ENCODE peak calls at places on chromosomes 6 and 20, in nine cellular contexts. W is left ventricle myocardium inferior; V is endothelial cell of umbilical vein; P is HS-27A; K is left colon; H is activated T-cell treated with anti-CD3 and anti-CD28 coated beads for 4 hours; F is NCI-H510A treated with DMSO at 0.1 percent for 48 hours; X is fibroblast of mammary gland; Y is activated CD4-positive, CD25-positive, alpha-beta regulatory T cell treated with anti-CD3 and anti-CD28 coated beads, Interleukin-2, amount 50 U/mL, for 16 hours. T is an unnamed sample.

GRCh38 chr20:922781-923180 is 6.6 kb upstream of the ANGPT4 start:
- DNase-seq in H (no peak), X (no peak), V (no peak), Y (no peak), W (no peak), K (no peak), F (no peak), P (no peak), T (no peak)

GRCh38 chr6:130517444-130517931 is 151.7 kb downstream of the TMEM200A start:
- DNase-seq in Y (no peak), K (no peak), V (no peak), F (no peak), H (no peak), W (no peak), P (no peak), X (peak), T (no peak)

GRCh38 chr6:11085758-11086435 is 7.7 kb upstream of the SMIM13 start:
- DNase-seq in X (no peak), P (peak), W (no peak), V (no peak), F (no peak), H (no peak), K (no peak), Y (no peak), T (no peak)

GRCh38 chr20:63625771-63626423 is 1.0 kb downstream of the GMEB2 start:
- DNase-seq in V (no peak), X (peak), Y (no peak), W (peak), F (no peak), P (no peak), K (no peak), H (no peak), T (no peak)

GRCh38 chr6:116218172-116218633 is 35.7 kb downstream of the TSPYL4 start:
- DNase-seq in F (peak), K (no peak), V (peak), X (peak), Y (no peak), H (no peak), W (no peak), P (no peak), T (no peak)

GRCh38 chr6:3214898-3215297 is 12.6 kb downstream of the TUBB2B start:
- DNase-seq in P (no peak), F (no peak), X (peak), W (no peak), Y (no peak), H (no peak), V (no peak), K (no peak), T (no peak)

GRCh38 chr6:53628354-53629119 is 37.0 kb downstream of the KLHL31 start:
- DNase-seq in X (peak), W (no peak), F (no peak), V (no peak), K (no peak), P (no peak), Y (no peak), H (no peak), T (no peak)

GRCh38 chr6:45697605-45698004 is 318.1 kb downstream of the CLIC5 start:
- DNase-seq in V (no peak), P (peak), X (peak), H (no peak), Y (no peak), W (no peak), K (no peak), F (no peak), T (no peak)

GRCh38 chr6:121394151-121394550 is 41.3 kb upstream of the GJA1 start:
- DNase-seq in K (no peak), W (no peak), X (no peak), H (no peak), F (no peak), P (no peak), Y (no peak), V (no peak), T (no peak)

GRCh38 chr20:1537731-1538058 is 19.8 kb downstream of the SIRPD start:
- DNase-seq in X (no peak), K (peak), W (peak), H (no peak), Y (no peak), P (no peak), V (no peak), F (no peak), T (no peak)

GRCh38 chr6:52560462-52560861 is 16.4 kb downstream of the TRAM2 start:
- DNase-seq in K (no peak), V (no peak), X (peak), W (no peak), P (no peak), H (no peak), F (no peak), Y (no peak), T (no peak)

GRCh38 chr20:17878069-17878911 is 90.3 kb downstream of the SNX5 start:
- DNase-seq in K (no peak), W (no peak), H (no peak), X (no peak), P (no peak), F (no peak), Y (no peak), V (no peak), T (no peak)

GRCh38 chr6:119096683-119097310 is 18.3 kb upstream of the FAM184A start:
- DNase-seq in X (peak), H (no peak), K (peak), Y (no peak), V (peak), W (peak), P (no peak), F (no peak), T (no peak)

GRCh38 chr6:150152891-150153876 is 10.3 kb downstream of the PPP1R14C start:
- DNase-seq in Y (no peak), P (no peak), X (peak), F (no peak), K (no peak), V (no peak), W (no peak), H (no peak), T (no peak)

GRCh38 chr20:20019123-20019522 is 2.0 kb downstream of the NAA20 start:
- DNase-seq in Y (no peak), K (no peak), W (no peak), F (no peak), H (no peak), X (no peak), P (no peak), V (no peak), T (no peak)

GRCh38 chr6:16301511-16301910 is 63.1 kb downstream of the GMPR start:
- DNase-seq in Y (no peak), V (no peak), K (no peak), F (no peak), W (no peak), P (no peak), H (no peak), X (no peak), T (no peak)

GRCh38 chr6:105364243-105364642 is 38.6 kb downstream of the PREP start:
- DNase-seq in V (peak), P (no peak), K (no peak), H (no peak), F (no peak), X (peak), Y (no peak), W (no peak), T (no peak)

GRCh38 chr20:11247059-11247630 is 573.3 kb upstream of the JAG1 start:
- DNase-seq in V (no peak), W (no peak), K (no peak), F (no peak), H (no peak), Y (no peak), X (no peak), P (no peak), T (no peak)

GRCh38 chr6:32401564-32401963 is 5.4 kb downstream of the BTNL2 start:
- DNase-seq in K (no peak), X (no peak), F (no peak), P (no peak), W (no peak), H (no peak), V (no peak), Y (no peak), T (no peak)

GRCh38 chr6:158789115-158789917 is 29.9 kb downstream of the EZR start:
- DNase-seq in F (no peak), W (no peak), V (no peak), K (peak), X (no peak), Y (peak), P (no peak), H (no peak), T (no peak)

GRCh38 chr6:126811307-126811706 is 307.2 kb upstream of the RSPO3 start:
- DNase-seq in K (no peak), H (no peak), Y (no peak), X (peak), W (no peak), V (peak), P (no peak), F (no peak), T (no peak)

GRCh38 chr20:41191562-41192500 is 54.5 kb downstream of the PLCG1 start:
- DNase-seq in H (no peak), P (no peak), V (no peak), X (no peak), Y (no peak), W (no peak), F (no peak), K (no peak), T (no peak)

GRCh38 chr6:152441892-152442291 is 195.3 kb downstream of the SYNE1 start:
- DNase-seq in F (no peak), P (no peak), H (no peak), W (no peak), X (no peak), K (no peak), V (no peak), Y (no peak), T (peak)

GRCh38 chr6:1001655-1002349 is 308.9 kb upstream of the EXOC2 start:
- DNase-seq in W (no peak), X (no peak), F (no peak), Y (no peak), K (no peak), H (no peak), P (no peak), V (no peak), T (no peak)

GRCh38 chr6:130602151-130602770 is 224.9 kb upstream of the SMLR1 start:
- DNase-seq in H (no peak), W (no peak), X (peak), V (peak), P (peak), F (no peak), Y (no peak), K (no peak), T (no peak)

GRCh38 chr6:116309001-116309400 is 29.3 kb upstream of the TSPYL1 start:
- DNase-seq in X (peak), H (no peak), P (no peak), W (no peak), Y (no peak), K (no peak), F (no peak), V (no peak), T (no peak)

GRCh38 chr20:17298169-17298568 is 71.3 kb downstream of the PCSK2 start:
- DNase-seq in Y (no peak), W (no peak), V (no peak), X (no peak), K (no peak), P (no peak), F (no peak), H (no peak), T (no peak)

GRCh38 chr6:126919947-126920346 is 198.5 kb upstream of the RSPO3 start:
- DNase-seq in V (peak), W (no peak), Y (no peak), K (no peak), X (peak), H (no peak), F (no peak), P (peak), T (no peak)

GRCh38 chr6:16688984-16689636 is 72.2 kb downstream of the ATXN1 start:
- DNase-seq in Y (no peak), P (peak), F (no peak), X (peak), W (no peak), V (peak), K (no peak), H (no peak), T (no peak)

GRCh38 chr6:149014631-149015171 is 267.9 kb downstream of the UST start:
- DNase-seq in F (no peak), X (peak), W (no peak), Y (no peak), V (no peak), H (no peak), K (no peak), P (no peak), T (no peak)

GRCh38 chr6:105501246-105501645 is 98.4 kb upstream of the PREP start:
- DNase-seq in P (no peak), F (no peak), W (no peak), H (no peak), X (no peak), K (no peak), Y (no peak), V (no peak), T (no peak)